ENCODE peak calls at places on chromosomes 12 and 14, in nine cellular contexts. V is NCI-H460; O is amniotic stem cell; H is HCEC 1CT; L is RCC 7860; W is activated CD4-positive, alpha-beta T cell treated with anti-CD3 and anti-CD28 coated beads for 1 hour; F is nucleus accumbens; C is NCI-H146; J is NCI-H1092 treated with DMSO at 0.1 percent for 48 hours. X is an unnamed sample.
A peak's percentile ranks its signal among the peaks of the same experiment; 100 is the strongest.

GRCh38 chr14:74947353-74948227 is 7.8 kb downstream of the PGF start:
- DNase-seq in V (no peak), O (no peak), H (no peak), L (no peak), W (no peak), F (no peak), C (no peak), J (no peak), X (no peak)

GRCh38 chr14:98705826-98706225 is 566.2 kb downstream of the BCL11B start:
- DNase-seq in V (no peak), O (no peak), H (no peak), L (no peak), W (no peak), F (no peak), C (no peak), J (no peak), X (no peak)

GRCh38 chr12:54984602-54985376 is at the start of gene TESPA1:
- DNase-seq in V (no peak), O (no peak), H (peak; percentile 13), L (no peak), W (peak; percentile 73), F (no peak), C (no peak), J (no peak), X (peak; percentile 62)

GRCh38 chr12:31835276-31835882 is 106.6 kb upstream of the AMN1 start:
- DNase-seq in V (no peak), O (no peak), H (no peak), L (no peak), W (no peak), F (no peak), C (no peak), J (no peak), X (no peak)

GRCh38 chr14:78997811-78998210 is 827.6 kb downstream of the NRXN3 start:
- DNase-seq in V (no peak), O (no peak), H (no peak), L (no peak), W (no peak), F (no peak), C (no peak), J (peak; percentile 66), X (no peak)

GRCh38 chr12:95446511-95446910 is 27.4 kb upstream of the METAP2 start:
- DNase-seq in V (no peak), O (no peak), H (no peak), L (no peak), W (no peak), F (no peak), C (no peak), J (no peak), X (no peak)

GRCh38 chr12:6551496-6552139 is 4.2 kb downstream of the IFFO1 start:
- DNase-seq in V (no peak), O (peak; percentile 57), H (peak; percentile 68), L (peak; percentile 62), W (no peak), F (no peak), C (no peak), J (no peak), X (no peak)

GRCh38 chr12:122348505-122348904 is 74.0 kb downstream of the CLIP1 start:
- DNase-seq in V (no peak), O (no peak), H (no peak), L (no peak), W (no peak), F (no peak), C (peak; percentile 33), J (no peak), X (no peak)

GRCh38 chr14:51428981-51429380 is 188.9 kb downstream of the TMX1 start:
- DNase-seq in V (no peak), O (no peak), H (no peak), L (no peak), W (no peak), F (no peak), C (no peak), J (no peak), X (no peak)

GRCh38 chr14:63045612-63046320 is 508 bp upstream of the KCNH5 start:
- DNase-seq in V (peak; percentile 16), O (no peak), H (peak; percentile 49), L (no peak), W (no peak), F (no peak), C (peak; percentile 87), J (peak; percentile 81), X (no peak)

GRCh38 chr12:51326762-51327439 is 2.9 kb upstream of the BIN2 start:
- DNase-seq in V (peak; percentile 36), O (no peak), H (peak; percentile 49), L (peak; percentile 12), W (no peak), F (no peak), C (no peak), J (no peak), X (no peak)

GRCh38 chr14:35333797-35334743 is 41.9 kb downstream of the PSMA6 start:
- DNase-seq in V (no peak), O (no peak), H (no peak), L (no peak), W (no peak), F (no peak), C (no peak), J (no peak), X (no peak)

GRCh38 chr12:26195641-26196423 is 459 bp downstream of the SSPN start:
- DNase-seq in V (peak; percentile 11), O (peak; percentile 50), H (peak; percentile 41), L (no peak), W (no peak), F (peak; percentile 57), C (peak; percentile 24), J (no peak), X (peak; percentile 46)

GRCh38 chr14:64708148-64709004 is 4.2 kb downstream of the PLEKHG3 start:
- DNase-seq in V (no peak), O (no peak), H (peak; percentile 9), L (peak; percentile 73), W (no peak), F (no peak), C (no peak), J (no peak), X (no peak)

GRCh38 chr12:94725375-94726168 is 75.2 kb upstream of the TMCC3 start:
- DNase-seq in V (peak; percentile 15), O (no peak), H (peak; percentile 76), L (no peak), W (no peak), F (no peak), C (no peak), J (no peak), X (no peak)

X was measured in activated B cell treated with CpG ODN at 0.5 μM for 24 hours.